ENCODE peak calls at places on chromosomes 6 and 20, in five cellular contexts. W, B, I, D and M are unnamed samples. For H3K36me3, the result is how much of the 10 kb centered on the place peaks cover.

GRCh38 chr20:19047040-19047950 is 165.1 kb upstream of the SLC24A3 start:
- DNase-seq in B (no peak), I (peak), D (no peak), W (peak), M (peak)

GRCh38 chr6:48613221-48613949 is 502.4 kb upstream of the PTCHD4 start:
- DNase-seq in D (no peak), B (no peak), I (no peak), W (no peak), M (no peak)

GRCh38 chr6:84052204-84052882 is 18.8 kb downstream of the MRAP2 start:
- DNase-seq in I (peak), B (peak), W (no peak), D (no peak), M (peak)

GRCh38 chr20:46311039-46311650 is 2.8 kb upstream of the CDH22 start:
- DNase-seq in D (no peak), I (no peak), W (no peak), B (no peak), M (no peak)

GRCh38 chr6:119346450-119346849 is 3.1 kb downstream of the MAN1A1 start:
- DNase-seq in B (no peak), I (no peak), D (no peak), W (no peak), M (no peak)

GRCh38 chr6:53634184-53634631 is 31.3 kb downstream of the KLHL31 start:
- DNase-seq in D (no peak), B (no peak), W (no peak), I (no peak), M (no peak)

GRCh38 chr6:15036690-15037245 is 209.1 kb upstream of the JARID2 start:
- DNase-seq in D (no peak), W (peak), I (peak), B (peak), M (no peak)

GRCh38 chr6:24719125-24719931 is at the start of gene C6orf62:
- DNase-seq in W (peak), I (peak), D (no peak), B (peak), M (peak)

GRCh38 chr20:3374296-3374695 is 33.2 kb downstream of the DNAAF9 start:
- DNase-seq in B (no peak), W (no peak), D (no peak), I (no peak), M (no peak)

DNA sequence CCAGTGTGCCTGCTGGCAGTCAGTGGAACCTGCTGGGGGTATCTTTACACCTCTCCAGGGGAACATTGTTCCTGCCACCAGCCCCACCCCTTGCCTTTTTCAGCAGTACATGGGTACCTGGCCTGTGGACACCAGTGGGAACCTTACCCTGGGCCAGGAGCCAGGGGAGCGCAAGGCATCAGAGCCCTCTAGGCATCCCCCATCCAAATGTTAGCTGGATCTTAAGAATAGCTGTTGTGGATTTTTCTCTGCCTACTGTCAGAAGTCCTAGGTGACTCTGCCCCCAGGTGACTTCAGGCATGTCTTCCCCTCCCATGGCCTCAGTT is 38.8 kb upstream of the ID1 start:
- DNase-seq in B (no peak), W (no peak), D (no peak), I (no peak), M (no peak)
- H3K36me3 ChIP-seq in B (under half), W (under half), D (under half), I (half or more), M (half or more)

GRCh38 chr20:43844778-43845614 is 69.7 kb upstream of the TOX2 start:
- DNase-seq in B (no peak), I (no peak), W (no peak), D (peak), M (peak)
- TF ChIP-seq CTCF in B (no peak), I (peak), W (peak), D (peak), M (no peak)

GRCh38 chr20:24809606-24810005 is 139.5 kb upstream of the CST7 start:
- DNase-seq in D (no peak), W (no peak), I (no peak), B (no peak), M (no peak)
- H3K36me3 ChIP-seq in D (under half), W (under half), I (under half), B (under half), M (under half)

GRCh38 chr6:165776699-165777098 is 113.7 kb upstream of the PDE10A start:
- DNase-seq in I (no peak), D (no peak), B (no peak), W (no peak), M (no peak)

GRCh38 chr6:165782812-165783211 is 119.8 kb upstream of the PDE10A start:
- DNase-seq in B (no peak), W (no peak), I (no peak), D (no peak), M (no peak)

GRCh38 chr6:165774903-165775608 is 112.0 kb upstream of the PDE10A start:
- DNase-seq in I (no peak), W (no peak), D (peak), B (no peak), M (no peak)

GRCh38 chr6:165782124-165782523 is 119.1 kb upstream of the PDE10A start:
- DNase-seq in B (no peak), D (no peak), I (no peak), W (no peak), M (no peak)

DNA sequence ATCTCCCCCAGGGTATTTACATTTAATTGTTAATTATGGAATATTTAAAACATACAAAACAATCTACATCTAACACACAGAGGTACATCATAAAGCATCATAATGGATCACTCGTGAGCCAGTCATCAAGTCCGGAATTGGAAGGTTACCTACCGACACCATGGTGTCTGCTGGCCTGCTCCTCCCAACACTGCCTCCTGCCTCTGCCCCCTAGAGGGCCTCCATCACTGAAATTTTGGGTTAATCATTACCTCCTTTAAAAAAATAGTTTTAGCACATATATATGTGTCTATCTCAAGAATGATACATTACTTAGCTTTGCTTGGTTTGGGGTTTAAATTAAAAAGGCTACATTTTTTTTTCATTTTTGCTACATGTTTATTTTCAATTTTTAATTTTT is 114.6 kb upstream of the PDE10A start:
- DNase-seq in I (no peak), W (no peak), B (no peak), D (no peak), M (no peak)
- TF ChIP-seq CTCF in I (no peak), W (no peak), B (peak), D (no peak), M (no peak)